ENCODE peak calls at places on chromosomes 1 and 21, in ten cellular contexts. G is foreskin fibroblast, O is heart right ventricle, P is heart left ventricle, N is upper lobe of right lung, W is psoas muscle, R is fibroblast of mammary gland, H is H9, J is tibial artery, I is foreskin keratinocyte. Y is an unnamed sample.

GRCh38 chr1:85351202-85351828 is 74.9 kb upstream of the BCL10 start:
- DNase-seq in G (no peak), O (no peak), P (no peak), N (no peak), W (no peak), R (no peak), H (no peak), J (no peak), I (no peak), Y (no peak)

GRCh38 chr1:101474039-101474665 is 237.3 kb downstream of the S1PR1 start:
- DNase-seq in G (no peak), O (no peak), P (no peak), N (no peak), W (no peak), R (peak), H (no peak), J (no peak), I (no peak), Y (no peak)

GRCh38 chr1:162908780-162909179 is 47.8 kb upstream of the CCDC190 start:
- DNase-seq in G (peak), O (no peak), P (no peak), N (no peak), W (no peak), R (peak), H (no peak), J (no peak), I (peak), Y (no peak)

GRCh38 chr1:180167721-180168467 is 13.2 kb downstream of the QSOX1 start:
- DNase-seq in G (no peak), O (no peak), P (no peak), N (peak), W (peak), R (no peak), H (peak), J (no peak), I (peak), Y (no peak)

GRCh38 chr1:7579016-7579415 is 192.1 kb upstream of the VAMP3 start:
- DNase-seq in G (no peak), O (no peak), P (no peak), N (peak), W (peak), R (no peak), H (no peak), J (no peak), I (no peak), Y (no peak)

GRCh38 chr1:48061162-48062136 is 64.3 kb upstream of the TRABD2B start:
- DNase-seq in G (peak), O (no peak), P (peak), N (no peak), W (no peak), R (peak), H (peak), J (peak), I (no peak), Y (no peak)

GRCh38 chr1:151196292-151196800 is 2.0 kb upstream of the PIP5K1A start:
- DNase-seq in G (peak), O (no peak), P (peak), N (no peak), W (peak), R (peak), H (peak), J (peak), I (peak), Y (no peak)

GRCh38 chr1:169368406-169368769 is 393 bp downstream of the BLZF1 start:
- DNase-seq in G (no peak), O (no peak), P (peak), N (no peak), W (no peak), R (peak), H (peak), J (no peak), I (no peak), Y (peak)

GRCh38 chr1:226628624-226629155 is 80.1 kb downstream of the STUM start:
- DNase-seq in G (no peak), O (no peak), P (no peak), N (peak), W (peak), R (no peak), H (no peak), J (peak), I (no peak), Y (peak)

GRCh38 chr1:151990856-151991198 is 2.8 kb downstream of the S100A10 start:
- DNase-seq in G (peak), O (no peak), P (peak), N (no peak), W (no peak), R (peak), H (no peak), J (no peak), I (no peak), Y (no peak)

GRCh38 chr21:25607812-25608737 is 794 bp upstream of the MRPL39 start:
- DNase-seq in G (peak), O (peak), P (peak), N (peak), W (peak), R (peak), H (peak), J (peak), I (peak), Y (peak)

DNA sequence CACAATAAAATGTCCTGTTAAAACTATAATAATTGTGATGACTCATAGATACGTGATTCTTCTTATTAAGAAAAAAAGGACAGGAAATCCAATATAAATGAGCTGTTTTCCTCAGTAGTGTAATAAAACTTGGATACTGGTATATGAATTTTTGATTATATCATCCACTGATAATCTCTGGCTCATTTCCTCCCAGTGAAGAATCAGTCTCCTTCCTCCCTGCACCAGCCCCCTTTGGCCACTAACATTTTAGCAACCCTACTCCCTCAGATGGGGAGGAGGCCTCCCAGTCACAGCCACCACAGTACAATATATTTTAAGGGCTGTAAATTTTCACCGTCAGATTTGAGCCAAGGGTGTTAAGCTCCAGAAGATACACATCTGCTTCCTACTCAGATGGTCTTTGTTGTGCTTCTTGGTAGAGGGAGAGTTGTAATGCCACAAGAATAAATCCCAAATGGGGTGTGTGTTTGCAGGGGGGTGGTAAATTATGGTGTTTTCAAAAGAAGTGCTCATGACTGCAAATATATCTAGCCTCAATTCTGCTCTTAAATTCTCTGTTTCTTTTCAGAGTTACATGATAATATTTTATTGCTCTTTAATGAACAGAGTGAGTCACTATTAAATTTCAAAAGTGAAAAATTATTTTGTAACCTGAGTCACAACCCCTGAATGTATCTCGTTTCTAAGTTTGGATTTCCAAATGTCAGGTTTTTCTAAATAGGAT is 153.5 kb downstream of the HLX start:
- DNase-seq in G (no peak), O (no peak), P (no peak), N (no peak), W (no peak), R (peak), H (no peak), J (no peak), I (no peak), Y (no peak)
- TF ChIP-seq CTCF in G (no peak), O (no peak), P (no peak), N (no peak), W (no peak), R (no peak), H (no peak), J (no peak), I (no peak), Y (no peak)

DNA sequence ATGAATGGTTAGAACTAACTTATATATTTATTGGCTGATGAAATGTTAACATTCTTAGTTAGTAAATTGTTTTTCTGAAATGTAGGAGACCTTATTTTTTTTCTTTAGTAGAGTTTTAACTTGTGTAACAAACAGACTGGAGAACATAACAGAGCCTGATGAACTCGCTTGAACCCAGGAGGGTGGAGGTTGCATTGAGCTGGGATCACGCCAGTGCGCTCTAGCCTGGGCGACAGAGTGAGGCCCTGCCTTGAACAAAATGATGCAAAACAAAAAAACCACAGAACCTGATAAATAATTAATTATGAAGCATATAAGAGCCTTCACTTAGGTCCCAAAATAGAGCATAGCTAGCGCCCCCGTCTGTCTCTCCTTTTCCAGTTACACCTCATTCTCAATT is 55.5 kb downstream of the MTR start:
- DNase-seq in G (no peak), O (no peak), P (no peak), N (no peak), W (no peak), R (no peak), H (no peak), J (no peak), I (no peak), Y (no peak)
- TF ChIP-seq CTCF in G (no peak), O (no peak), P (no peak), N (no peak), W (no peak), R (no peak), H (no peak), J (no peak), I (no peak), Y (no peak)

GRCh38 chr1:206882555-206882954 is 14.7 kb upstream of the IL24 start:
- DNase-seq in G (no peak), O (no peak), P (no peak), N (no peak), W (no peak), R (no peak), H (no peak), J (no peak), I (no peak), Y (no peak)
- TF ChIP-seq CTCF in G (no peak), O (no peak), P (no peak), N (no peak), W (no peak), R (peak), H (peak), J (no peak), I (peak), Y (no peak)

GRCh38 chr21:44757731-44758130 is 43.9 kb downstream of the UBE2G2 start:
- DNase-seq in G (no peak), O (no peak), P (no peak), N (no peak), W (no peak), R (no peak), H (peak), J (no peak), I (no peak), Y (no peak)

GRCh38 chr21:44753357-44753756 is 42.0 kb upstream of the TSPEAR start:
- DNase-seq in G (no peak), O (no peak), P (no peak), N (peak), W (no peak), R (no peak), H (peak), J (peak), I (no peak), Y (no peak)

GRCh38 chr21:44756416-44757185 is 45.0 kb downstream of the UBE2G2 start:
- DNase-seq in G (peak), O (no peak), P (no peak), N (peak), W (no peak), R (peak), H (peak), J (peak), I (no peak), Y (no peak)

GRCh38 chr21:44752701-44753235 is 41.4 kb upstream of the TSPEAR start:
- DNase-seq in G (no peak), O (no peak), P (no peak), N (no peak), W (no peak), R (no peak), H (no peak), J (peak), I (peak), Y (no peak)

DNA sequence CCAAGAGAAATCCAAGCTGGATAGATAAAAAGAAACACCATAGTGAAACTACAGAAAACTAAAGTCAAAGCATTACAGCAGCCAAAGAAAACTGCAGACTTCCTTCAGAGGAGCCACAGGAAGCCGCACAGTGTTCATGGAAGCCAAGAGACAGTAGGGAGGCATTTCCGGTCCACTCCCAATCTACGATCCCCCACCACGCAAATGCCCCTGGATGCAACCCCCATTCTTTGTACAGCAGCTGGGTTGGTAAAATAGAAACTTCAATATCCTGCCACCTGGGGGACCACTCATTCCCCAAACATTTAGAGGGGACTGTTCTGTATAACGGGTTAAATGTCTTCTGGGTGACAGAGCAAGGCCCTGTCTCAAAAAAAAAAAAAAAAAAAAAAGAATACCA is 43.9 kb upstream of the TSPEAR start:
- DNase-seq in G (no peak), O (no peak), P (no peak), N (no peak), W (no peak), R (no peak), H (peak), J (no peak), I (no peak), Y (no peak)
- TF ChIP-seq CTCF in G (no peak), O (no peak), P (no peak), N (no peak), W (no peak), R (no peak), H (no peak), J (no peak), I (no peak), Y (no peak)

GRCh38 chr1:116168277-116169032 is 57.3 kb downstream of the MAB21L3 start:
- DNase-seq in G (peak), O (peak), P (peak), N (peak), W (peak), R (peak), H (peak), J (peak), I (no peak), Y (peak)
- TF ChIP-seq CTCF in G (peak), O (peak), P (peak), N (peak), W (peak), R (peak), H (peak), J (peak), I (peak), Y (peak)

GRCh38 chr1:81812712-81813111 is 12.0 kb downstream of the ADGRL2 start:
- DNase-seq in G (no peak), O (no peak), P (no peak), N (no peak), W (no peak), R (peak), H (no peak), J (no peak), I (no peak), Y (no peak)

GRCh38 chr1:81808760-81809159 is 8.0 kb downstream of the ADGRL2 start:
- DNase-seq in G (peak), O (no peak), P (no peak), N (no peak), W (no peak), R (no peak), H (no peak), J (no peak), I (no peak), Y (no peak)

GRCh38 chr1:81809808-81810207 is 9.1 kb downstream of the ADGRL2 start:
- DNase-seq in G (no peak), O (no peak), P (no peak), N (no peak), W (no peak), R (no peak), H (no peak), J (no peak), I (no peak), Y (no peak)

GRCh38 chr1:81813691-81814090 is 13.0 kb downstream of the ADGRL2 start:
- DNase-seq in G (no peak), O (no peak), P (no peak), N (no peak), W (no peak), R (no peak), H (no peak), J (no peak), I (no peak), Y (no peak)

DNA sequence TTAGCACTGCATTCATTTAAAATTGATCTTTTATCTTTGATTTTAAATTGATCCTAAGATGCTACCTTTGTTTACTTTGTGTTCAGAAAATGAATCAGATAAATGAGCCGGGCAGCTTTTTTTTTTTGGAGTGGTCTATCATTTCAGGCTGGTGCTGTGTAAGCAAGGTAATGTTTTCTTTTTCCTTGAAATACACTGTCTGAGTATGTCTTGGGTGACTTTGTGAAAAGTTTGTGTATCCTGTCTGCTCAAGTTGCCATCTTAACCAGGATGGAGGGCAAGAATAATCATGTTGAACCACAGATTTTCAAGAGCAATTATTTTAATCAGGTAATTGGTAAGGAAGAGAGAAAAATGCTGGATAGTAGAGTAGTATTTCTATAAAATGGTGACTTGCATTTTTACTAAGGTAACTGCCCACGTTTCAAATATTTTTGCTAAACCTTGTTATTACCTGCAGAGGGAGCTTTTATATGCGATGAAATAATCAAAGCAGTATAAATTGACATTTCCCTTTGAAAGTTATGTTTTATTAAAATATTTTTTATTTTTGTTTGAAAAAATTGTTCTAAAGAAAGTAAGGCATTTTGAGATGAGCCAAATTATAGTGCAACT is 11.1 kb downstream of the ADGRL2 start:
- DNase-seq in G (no peak), O (no peak), P (no peak), N (no peak), W (no peak), R (no peak), H (no peak), J (no peak), I (no peak), Y (no peak)
- TF ChIP-seq CTCF in G (no peak), O (peak), P (peak), N (peak), W (peak), R (peak), H (no peak), J (no peak), I (peak), Y (no peak)

GRCh38 chr21:45524756-45525152 is 17.5 kb downstream of the SLC19A1 start:
- DNase-seq in G (no peak), O (no peak), P (no peak), N (no peak), W (no peak), R (no peak), H (no peak), J (no peak), I (no peak), Y (no peak)

GRCh38 chr21:45523411-45524101 is 18.7 kb downstream of the SLC19A1 start:
- DNase-seq in G (no peak), O (peak), P (no peak), N (peak), W (peak), R (no peak), H (no peak), J (no peak), I (no peak), Y (no peak)

GRCh38 chr21:45525910-45526306 is 16.3 kb downstream of the SLC19A1 start:
- DNase-seq in G (no peak), O (peak), P (no peak), N (peak), W (peak), R (no peak), H (no peak), J (no peak), I (no peak), Y (no peak)

GRCh38 chr21:45522986-45523385 is 19.3 kb downstream of the SLC19A1 start:
- DNase-seq in G (no peak), O (no peak), P (no peak), N (peak), W (peak), R (no peak), H (no peak), J (no peak), I (no peak), Y (no peak)

DNA sequence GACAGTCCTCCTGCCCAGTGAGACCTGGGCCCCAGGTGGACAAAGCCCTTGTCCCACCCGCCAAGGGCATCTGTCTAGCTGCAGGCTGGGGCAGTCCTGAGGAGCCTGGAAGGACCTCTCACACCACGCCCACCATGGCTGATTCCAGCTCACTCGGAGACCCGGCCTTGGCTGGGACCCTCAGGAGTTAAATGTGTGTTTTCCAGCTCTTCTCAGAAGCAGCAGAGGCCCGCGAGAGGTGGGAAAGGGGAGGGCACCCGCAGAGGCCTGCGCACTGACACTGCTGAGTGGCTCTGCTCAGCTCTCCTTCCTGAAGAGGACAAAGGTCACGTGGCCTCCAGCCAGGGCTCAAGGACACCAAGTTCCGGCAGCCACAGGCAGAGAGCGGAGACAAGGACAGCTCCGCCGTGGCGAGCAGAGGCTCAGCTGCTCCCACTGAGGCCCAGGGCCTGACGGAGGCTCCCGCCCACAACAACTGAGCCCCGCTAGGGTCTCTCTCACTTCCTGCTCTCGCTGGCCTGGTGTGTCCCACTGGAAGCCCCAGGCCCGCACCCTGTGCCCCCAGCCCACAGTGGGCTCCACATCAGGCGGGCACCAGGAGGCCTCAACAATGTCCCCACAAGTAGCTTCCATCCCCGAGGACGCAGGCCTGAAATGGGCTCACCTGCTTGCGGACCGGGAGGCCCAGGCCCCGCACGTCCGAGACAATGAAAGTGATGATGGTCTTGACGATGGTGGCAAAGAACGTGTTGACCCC is 16.9 kb downstream of the SLC19A1 start:
- DNase-seq in G (no peak), O (peak), P (peak), N (peak), W (peak), R (no peak), H (no peak), J (no peak), I (no peak), Y (no peak)
- TF ChIP-seq CTCF in G (no peak), O (no peak), P (no peak), N (no peak), W (no peak), R (no peak), H (no peak), J (no peak), I (no peak), Y (no peak)